ENCODE peak calls at places on chromosomes 11 and 22, in seven cellular contexts. One of them, this sample, is unnamed.

GRCh38 chr22:48894804-48895250 is 932.8 kb downstream of the BRD1 start:
- DNase-seq in G401: no peak
- DNase-seq in cardiac fibroblast: no peak
- DNase-seq in hippocampal formation: no peak
- DNase-seq in GF-D8: no peak
- DNase-seq in KBM-7: no peak
- DNase-seq in fibroblast of villous mesenchyme: no peak
- DNase-seq in this sample: no peak

GRCh38 chr22:21624120-21624879 is 5.5 kb downstream of the YDJC start:
- DNase-seq in G401: peak; percentile 60
- DNase-seq in hippocampal formation: peak; percentile 15
- DNase-seq in GF-D8: no peak
- DNase-seq in cardiac fibroblast: peak; percentile 31
- DNase-seq in fibroblast of villous mesenchyme: no peak
- DNase-seq in KBM-7: peak; percentile 57
- DNase-seq in this sample: peak; percentile 36

GRCh38 chr11:92886243-92886905 is 83.1 kb upstream of the MTNR1B start:
- DNase-seq in KBM-7: peak; percentile 55
- DNase-seq in G401: peak; percentile 87
- DNase-seq in cardiac fibroblast: peak; percentile 69
- DNase-seq in hippocampal formation: peak; percentile 44
- DNase-seq in fibroblast of villous mesenchyme: peak; percentile 59
- DNase-seq in GF-D8: no peak
- DNase-seq in this sample: peak; percentile 81

GRCh38 chr11:26608507-26609146 is 36.6 kb upstream of the MUC15 start:
- DNase-seq in G401: no peak
- DNase-seq in KBM-7: no peak
- DNase-seq in cardiac fibroblast: no peak
- DNase-seq in fibroblast of villous mesenchyme: no peak
- DNase-seq in hippocampal formation: no peak
- DNase-seq in GF-D8: no peak
- DNase-seq in this sample: no peak

GRCh38 chr11:62611705-62612365 is 740 bp downstream of the EML3 start:
- DNase-seq in GF-D8: no peak
- DNase-seq in cardiac fibroblast: peak; percentile 90
- DNase-seq in KBM-7: peak; percentile 58
- DNase-seq in hippocampal formation: no peak
- DNase-seq in G401: peak; percentile 62
- DNase-seq in fibroblast of villous mesenchyme: peak; percentile 55
- DNase-seq in this sample: peak; percentile 77

GRCh38 chr22:46087816-46088277 is 62.5 kb upstream of the PPARA start:
- DNase-seq in fibroblast of villous mesenchyme: peak; percentile 97
- DNase-seq in G401: peak; percentile 76
- DNase-seq in GF-D8: no peak
- DNase-seq in cardiac fibroblast: peak; percentile 95
- DNase-seq in hippocampal formation: peak; percentile 97
- DNase-seq in KBM-7: peak; percentile 21
- DNase-seq in this sample: peak; percentile 94

GRCh38 chr11:132439711-132440300 is 1069.4 kb downstream of the NTM start:
- DNase-seq in KBM-7: no peak
- DNase-seq in fibroblast of villous mesenchyme: no peak
- DNase-seq in G401: peak; percentile 30
- DNase-seq in GF-D8: no peak
- DNase-seq in cardiac fibroblast: no peak
- DNase-seq in hippocampal formation: no peak
- DNase-seq in this sample: peak; percentile 37

GRCh38 chr11:75344761-75345454 is 6.6 kb downstream of the ARRB1 start:
- DNase-seq in fibroblast of villous mesenchyme: no peak
- DNase-seq in GF-D8: no peak
- DNase-seq in KBM-7: no peak
- DNase-seq in cardiac fibroblast: no peak
- DNase-seq in hippocampal formation: no peak
- DNase-seq in G401: no peak
- DNase-seq in this sample: no peak

GRCh38 chr11:11989774-11990744 is 18.4 kb downstream of the DKK3 start:
- DNase-seq in KBM-7: no peak
- DNase-seq in hippocampal formation: no peak
- DNase-seq in cardiac fibroblast: peak; percentile 55
- DNase-seq in GF-D8: no peak
- DNase-seq in G401: no peak
- DNase-seq in fibroblast of villous mesenchyme: peak; percentile 66
- DNase-seq in this sample: no peak

GRCh38 chr11:74347381-74347780 is 35.9 kb upstream of the P4HA3 start:
- DNase-seq in cardiac fibroblast: peak; percentile 59
- DNase-seq in KBM-7: no peak
- DNase-seq in hippocampal formation: no peak
- DNase-seq in G401: no peak
- DNase-seq in fibroblast of villous mesenchyme: peak; percentile 32
- DNase-seq in GF-D8: no peak
- DNase-seq in this sample: peak; percentile 33

GRCh38 chr11:1756024-1756561 is 5.7 kb upstream of the IFITM10 start:
- DNase-seq in G401: no peak
- DNase-seq in KBM-7: no peak
- DNase-seq in cardiac fibroblast: no peak
- DNase-seq in GF-D8: no peak
- DNase-seq in fibroblast of villous mesenchyme: no peak
- DNase-seq in hippocampal formation: no peak
- DNase-seq in this sample: no peak

GRCh38 chr11:47177229-47177845 is 658 bp upstream of the ARFGAP2 start:
- DNase-seq in cardiac fibroblast: peak; percentile 85
- DNase-seq in GF-D8: peak; percentile 23
- DNase-seq in G401: peak; percentile 84
- DNase-seq in KBM-7: peak; percentile 87
- DNase-seq in hippocampal formation: peak; percentile 75
- DNase-seq in fibroblast of villous mesenchyme: peak; percentile 84
- DNase-seq in this sample: peak; percentile 82

GRCh38 chr22:45478108-45478771 is 24.4 kb upstream of the FBLN1 start:
- DNase-seq in fibroblast of villous mesenchyme: peak; percentile 97
- DNase-seq in KBM-7: no peak
- DNase-seq in GF-D8: no peak
- DNase-seq in hippocampal formation: no peak
- DNase-seq in G401: no peak
- DNase-seq in cardiac fibroblast: peak; percentile 67
- DNase-seq in this sample: peak; percentile 68

GRCh38 chr11:32586576-32587190 is 3.1 kb downstream of the EIF3M start:
- DNase-seq in G401: no peak
- DNase-seq in hippocampal formation: no peak
- DNase-seq in fibroblast of villous mesenchyme: peak; percentile 21
- DNase-seq in KBM-7: peak; percentile 45
- DNase-seq in cardiac fibroblast: peak; percentile 35
- DNase-seq in GF-D8: no peak
- DNase-seq in this sample: peak; percentile 27

GRCh38 chr22:19057539-19057938 is 64.7 kb downstream of the DGCR2 start:
- DNase-seq in GF-D8: no peak
- DNase-seq in KBM-7: no peak
- DNase-seq in G401: no peak
- DNase-seq in fibroblast of villous mesenchyme: no peak
- DNase-seq in cardiac fibroblast: no peak
- DNase-seq in hippocampal formation: no peak
- DNase-seq in this sample: no peak

GRCh38 chr22:47547881-47548630 is 785.6 kb downstream of the TBC1D22A start:
- DNase-seq in hippocampal formation: no peak
- DNase-seq in G401: peak; percentile 85
- DNase-seq in fibroblast of villous mesenchyme: no peak
- DNase-seq in KBM-7: no peak
- DNase-seq in cardiac fibroblast: no peak
- DNase-seq in GF-D8: no peak
- DNase-seq in this sample: no peak

GRCh38 chr11:93529707-93530467 is 13.3 kb downstream of the SMCO4 start:
- DNase-seq in hippocampal formation: no peak
- DNase-seq in fibroblast of villous mesenchyme: no peak
- DNase-seq in G401: no peak
- DNase-seq in cardiac fibroblast: no peak
- DNase-seq in KBM-7: peak; percentile 37
- DNase-seq in GF-D8: no peak
- DNase-seq in this sample: peak; percentile 28

GRCh38 chr11:64341851-64342791 is 2.1 kb downstream of the CCDC88B start:
- DNase-seq in cardiac fibroblast: peak; percentile 91
- DNase-seq in GF-D8: no peak
- DNase-seq in fibroblast of villous mesenchyme: peak; percentile 86
- DNase-seq in hippocampal formation: peak; percentile 62
- DNase-seq in KBM-7: peak; percentile 75
- DNase-seq in G401: peak; percentile 90
- DNase-seq in this sample: peak; percentile 96

GRCh38 chr22:35631597-35631996 is 14.5 kb upstream of the MB start:
- DNase-seq in G401: peak; percentile 10
- DNase-seq in KBM-7: peak; percentile 73
- DNase-seq in fibroblast of villous mesenchyme: peak; percentile 36
- DNase-seq in hippocampal formation: no peak
- DNase-seq in GF-D8: no peak
- DNase-seq in cardiac fibroblast: peak; percentile 52
- DNase-seq in this sample: no peak

GRCh38 chr11:21933095-21933494 is 259.8 kb upstream of the ANO5 start:
- DNase-seq in GF-D8: no peak
- DNase-seq in G401: peak; percentile 5
- DNase-seq in KBM-7: no peak
- DNase-seq in cardiac fibroblast: no peak
- DNase-seq in fibroblast of villous mesenchyme: no peak
- DNase-seq in hippocampal formation: no peak
- DNase-seq in this sample: peak; percentile 3

GRCh38 chr11:69640995-69641581 is at the start of gene CCND1:
- DNase-seq in cardiac fibroblast: peak; percentile 93
- DNase-seq in KBM-7: peak; percentile 28
- DNase-seq in hippocampal formation: peak; percentile 38
- DNase-seq in fibroblast of villous mesenchyme: peak; percentile 91
- DNase-seq in GF-D8: peak; percentile 57
- DNase-seq in G401: peak; percentile 59
- DNase-seq in this sample: peak; percentile 90

GRCh38 chr11:26553182-26553581 is 18.9 kb downstream of the MUC15 start:
- DNase-seq in hippocampal formation: no peak
- DNase-seq in fibroblast of villous mesenchyme: no peak
- DNase-seq in GF-D8: no peak
- DNase-seq in G401: no peak
- DNase-seq in KBM-7: no peak
- DNase-seq in cardiac fibroblast: no peak
- DNase-seq in this sample: no peak

GRCh38 chr22:36017661-36018091 is 10.9 kb downstream of the RBFOX2 start:
- DNase-seq in hippocampal formation: no peak
- DNase-seq in GF-D8: peak; percentile 35
- DNase-seq in fibroblast of villous mesenchyme: no peak
- DNase-seq in G401: no peak
- DNase-seq in cardiac fibroblast: no peak
- DNase-seq in KBM-7: peak; percentile 90
- DNase-seq in this sample: no peak

GRCh38 chr11:73326929-73327811 is 19.1 kb downstream of the ARHGEF17 start:
- DNase-seq in cardiac fibroblast: peak; percentile 57
- DNase-seq in fibroblast of villous mesenchyme: peak; percentile 69
- DNase-seq in hippocampal formation: no peak
- DNase-seq in G401: no peak
- DNase-seq in GF-D8: no peak
- DNase-seq in KBM-7: no peak
- DNase-seq in this sample: no peak

GRCh38 chr22:39084666-39085065 is 7.6 kb downstream of the APOBEC3G start:
- DNase-seq in GF-D8: no peak
- DNase-seq in cardiac fibroblast: no peak
- DNase-seq in G401: no peak
- DNase-seq in KBM-7: no peak
- DNase-seq in fibroblast of villous mesenchyme: no peak
- DNase-seq in hippocampal formation: no peak
- DNase-seq in this sample: no peak

GRCh38 chr22:46699091-46699490 is 39.0 kb downstream of the CERK start:
- DNase-seq in KBM-7: no peak
- DNase-seq in GF-D8: no peak
- DNase-seq in cardiac fibroblast: no peak
- DNase-seq in fibroblast of villous mesenchyme: no peak
- DNase-seq in hippocampal formation: no peak
- DNase-seq in G401: no peak
- DNase-seq in this sample: no peak

GRCh38 chr11:32705309-32706033 is 89.0 kb downstream of the CCDC73 start:
- DNase-seq in KBM-7: no peak
- DNase-seq in hippocampal formation: no peak
- DNase-seq in fibroblast of villous mesenchyme: no peak
- DNase-seq in GF-D8: no peak
- DNase-seq in G401: no peak
- DNase-seq in cardiac fibroblast: no peak
- DNase-seq in this sample: no peak

GRCh38 chr11:57571631-57572030 is 4.2 kb upstream of the UBE2L6 start:
- DNase-seq in G401: no peak
- DNase-seq in fibroblast of villous mesenchyme: no peak
- DNase-seq in KBM-7: peak; percentile 81
- DNase-seq in GF-D8: peak; percentile 10
- DNase-seq in hippocampal formation: no peak
- DNase-seq in cardiac fibroblast: no peak
- DNase-seq in this sample: no peak

GRCh38 chr11:16815047-16815767 is 76.8 kb downstream of the C11orf58 start:
- DNase-seq in cardiac fibroblast: peak; percentile 58
- DNase-seq in KBM-7: peak; percentile 16
- DNase-seq in GF-D8: peak; percentile 17
- DNase-seq in G401: no peak
- DNase-seq in hippocampal formation: peak; percentile 53
- DNase-seq in fibroblast of villous mesenchyme: peak; percentile 44
- DNase-seq in this sample: peak; percentile 65

GRCh38 chr11:62122076-62122475 is 1.7 kb upstream of the INCENP start:
- DNase-seq in G401: no peak
- DNase-seq in cardiac fibroblast: peak; percentile 25
- DNase-seq in hippocampal formation: no peak
- DNase-seq in fibroblast of villous mesenchyme: no peak
- DNase-seq in KBM-7: no peak
- DNase-seq in GF-D8: no peak
- DNase-seq in this sample: no peak

GRCh38 chr11:30360741-30361140 is 37.8 kb downstream of the ARL14EP start:
- DNase-seq in KBM-7: no peak
- DNase-seq in cardiac fibroblast: no peak
- DNase-seq in fibroblast of villous mesenchyme: no peak
- DNase-seq in GF-D8: no peak
- DNase-seq in G401: no peak
- DNase-seq in hippocampal formation: no peak
- DNase-seq in this sample: no peak

GRCh38 chr11:118176400-118177134 is at the start of gene SCN2B:
- DNase-seq in cardiac fibroblast: no peak
- DNase-seq in GF-D8: no peak
- DNase-seq in fibroblast of villous mesenchyme: no peak
- DNase-seq in G401: peak; percentile 91
- DNase-seq in KBM-7: peak; percentile 19
- DNase-seq in hippocampal formation: no peak
- DNase-seq in this sample: no peak

GRCh38 chr11:116825434-116825833 is 2.3 kb upstream of the APOA4 start:
- DNase-seq in hippocampal formation: no peak
- DNase-seq in KBM-7: no peak
- DNase-seq in GF-D8: no peak
- DNase-seq in fibroblast of villous mesenchyme: no peak
- DNase-seq in G401: no peak
- DNase-seq in cardiac fibroblast: no peak
- DNase-seq in this sample: no peak

GRCh38 chr11:7555067-7555699 is 41.4 kb downstream of the PPFIBP2 start:
- DNase-seq in GF-D8: no peak
- DNase-seq in KBM-7: no peak
- DNase-seq in G401: peak; percentile 45
- DNase-seq in hippocampal formation: peak; percentile 59
- DNase-seq in fibroblast of villous mesenchyme: no peak
- DNase-seq in cardiac fibroblast: peak; percentile 17
- DNase-seq in this sample: no peak

GRCh38 chr11:13486926-13487660 is 8.7 kb downstream of the PTH start:
- DNase-seq in KBM-7: no peak
- DNase-seq in cardiac fibroblast: peak; percentile 29
- DNase-seq in G401: no peak
- DNase-seq in GF-D8: no peak
- DNase-seq in fibroblast of villous mesenchyme: no peak
- DNase-seq in hippocampal formation: peak; percentile 12
- DNase-seq in this sample: peak; percentile 27

This sample was measured in GM03348.